ENCODE peak calls at places on chromosomes 13 and 19, in nine cellular contexts. S, A, V, W, H, Y, B, F and P are unnamed samples.

GRCh38 chr19:31554360-31554759 is 205.1 kb upstream of the TSHZ3 start:
- DNase-seq in F (no peak), V (no peak), H (no peak), A (no peak), Y (no peak), W (no peak), B (no peak), S (no peak), P (no peak)

GRCh38 chr13:37602743-37603381 is 4.3 kb upstream of the POSTN start:
- DNase-seq in A (peak), B (no peak), H (no peak), V (no peak), S (no peak), Y (no peak), W (no peak), F (no peak), P (no peak)

GRCh38 chr13:50198508-50198907 is 183.3 kb downstream of the KCNRG start:
- DNase-seq in Y (no peak), S (no peak), W (no peak), F (no peak), H (no peak), V (no peak), B (no peak), A (peak), P (no peak)

GRCh38 chr13:26377038-26377437 is 123.1 kb downstream of the CDK8 start:
- DNase-seq in B (peak), S (no peak), A (peak), W (no peak), F (no peak), H (no peak), Y (no peak), V (no peak), P (no peak)

GRCh38 chr19:16441661-16442071 is 30.1 kb downstream of the EPS15L1 start:
- DNase-seq in B (peak), W (no peak), Y (no peak), A (peak), S (peak), H (no peak), F (no peak), V (no peak), P (no peak)

GRCh38 chr13:110869231-110869804 is 45.6 kb downstream of the ANKRD10 start:
- DNase-seq in W (no peak), H (no peak), B (no peak), V (no peak), Y (no peak), F (no peak), S (no peak), A (no peak), P (no peak)

GRCh38 chr19:52343548-52343947 is 7.5 kb downstream of the ZNF610 start:
- DNase-seq in S (peak), B (peak), W (no peak), A (peak), F (peak), Y (no peak), H (no peak), V (peak), P (no peak)

GRCh38 chr13:67156718-67157049 is 73.5 kb downstream of the PCDH9 start:
- DNase-seq in W (no peak), H (no peak), F (no peak), B (no peak), V (no peak), A (no peak), S (no peak), Y (no peak), P (no peak)

GRCh38 chr19:38977445-38978314 is 2.1 kb upstream of the FBXO17 start:
- DNase-seq in B (no peak), A (no peak), Y (no peak), H (no peak), F (no peak), W (no peak), V (no peak), S (peak), P (no peak)

GRCh38 chr19:42076375-42076944 is 494 bp downstream of the ZNF574 start:
- DNase-seq in W (no peak), S (peak), V (no peak), B (no peak), F (no peak), H (no peak), Y (peak), A (no peak), P (no peak)

GRCh38 chr13:73278186-73278585 is 219.4 kb downstream of the KLF5 start:
- DNase-seq in W (no peak), A (no peak), S (no peak), B (no peak), H (no peak), F (no peak), Y (no peak), V (no peak), P (no peak)

GRCh38 chr13:28231642-28232041 is 93.3 kb downstream of the PAN3 start:
- DNase-seq in S (no peak), F (no peak), V (no peak), A (no peak), H (no peak), W (no peak), Y (no peak), B (no peak), P (no peak)